ENCODE peak calls at places on chromosomes 7 and 10, in ten cellular contexts. J is breast epithelium, A is upper lobe of left lung, U is endothelial cell of umbilical vein, T is transverse colon, N is HCT116, Z is Panc1, H is SK-N-SH, W is stomach, L is sigmoid colon. M is an unnamed sample.

GRCh38 chr10:43846968-43847367 is 198.3 kb upstream of the ZNF32 start:
- DNase-seq in A (no peak), W (no peak), J (no peak), Z (no peak), T (no peak), N (no peak), U (peak; percentile 91), L (no peak), H (no peak), M (no peak)

GRCh38 chr7:2613113-2613925 is 18.5 kb upstream of the TTYH3 start:
- DNase-seq in N (no peak), Z (no peak), J (no peak), L (no peak), U (no peak), H (no peak), A (no peak), W (no peak), T (no peak), M (no peak)

GRCh38 chr7:107503667-107504066 is 33.8 kb downstream of the GPR22 start:
- DNase-seq in T (no peak), N (no peak), U (no peak), A (no peak), Z (no peak), L (no peak), J (no peak), W (no peak), H (no peak), M (no peak)

GRCh38 chr10:132603851-132604533 is 66.4 kb downstream of the INPP5A start:
- DNase-seq in J (no peak), H (no peak), U (no peak), L (no peak), N (no peak), T (no peak), Z (no peak), W (no peak), A (no peak), M (peak; percentile 51)

GRCh38 chr10:86918022-86918471 is 39.4 kb downstream of the MMRN2 start:
- DNase-seq in J (no peak), Z (no peak), T (no peak), A (no peak), L (no peak), H (no peak), U (no peak), W (no peak), N (no peak), M (no peak)

GRCh38 chr7:97104719-97105129 is 12.8 kb upstream of the SDHAF3 start:
- DNase-seq in H (peak; percentile 87), T (peak; percentile 86), N (peak; percentile 59), U (peak; percentile 79), Z (peak; percentile 51), J (peak; percentile 76), L (peak; percentile 88), W (peak; percentile 88), A (no peak), M (peak; percentile 93)

GRCh38 chr10:89540550-89540949 is 5.2 kb upstream of the SLC16A12 start:
- DNase-seq in U (no peak), L (no peak), A (no peak), Z (no peak), T (no peak), N (no peak), W (no peak), H (no peak), J (no peak), M (no peak)

GRCh38 chr7:28349637-28350036 is 62.7 kb upstream of the CREB5 start:
- DNase-seq in J (no peak), T (no peak), L (no peak), U (no peak), N (no peak), Z (peak; percentile 28), H (no peak), A (no peak), W (no peak), M (no peak)

GRCh38 chr7:46776790-46777189 is 805.1 kb downstream of the TNS3 start:
- DNase-seq in Z (no peak), N (no peak), H (no peak), W (no peak), L (no peak), A (no peak), U (peak; percentile 51), T (no peak), J (no peak), M (no peak)

GRCh38 chr10:44293842-44294241 is 91.1 kb downstream of the CXCL12 start:
- DNase-seq in N (no peak), T (peak; percentile 16), L (peak; percentile 86), H (no peak), A (no peak), J (no peak), W (no peak), Z (no peak), U (no peak), M (no peak)

GRCh38 chr10:114724295-114724694 is 66.2 kb upstream of the ABLIM1 start:
- DNase-seq in W (no peak), A (no peak), T (no peak), U (no peak), Z (no peak), H (no peak), L (no peak), J (no peak), N (no peak), M (no peak)

GRCh38 chr10:784759-785538 is 95.5 kb upstream of the DIP2C start:
- DNase-seq in N (peak; percentile 58), Z (no peak), T (peak; percentile 45), W (peak; percentile 69), J (peak; percentile 67), H (peak; percentile 87), L (peak; percentile 86), A (peak; percentile 88), U (peak; percentile 76), M (peak; percentile 74)

GRCh38 chr10:132891994-132892393 is 50.4 kb downstream of the CFAP46 start:
- DNase-seq in H (no peak), J (peak; percentile 17), U (no peak), Z (no peak), A (no peak), L (peak; percentile 78), N (no peak), W (no peak), T (no peak), M (no peak)

GRCh38 chr10:49144021-49144720 is 10.3 kb upstream of the FAM170B start:
- DNase-seq in U (no peak), H (peak; percentile 68), J (no peak), Z (no peak), A (peak; percentile 15), N (no peak), T (no peak), L (no peak), W (no peak), M (no peak)

GRCh38 chr10:119541046-119541445 is 1.5 kb downstream of the RGS10 start:
- DNase-seq in J (no peak), T (no peak), W (no peak), U (no peak), L (peak; percentile 58), H (no peak), Z (no peak), A (no peak), N (no peak), M (no peak)

GRCh38 chr7:95550546-95550945 is 45.8 kb downstream of the PDK4 start:
- DNase-seq in A (no peak), N (no peak), H (no peak), Z (no peak), U (no peak), J (no peak), T (no peak), L (no peak), W (no peak), M (no peak)

GRCh38 chr7:156969972-156970420 is 20.5 kb downstream of the NOM1 start:
- DNase-seq in H (no peak), U (peak; percentile 15), N (no peak), L (no peak), W (no peak), A (no peak), T (no peak), J (no peak), Z (no peak), M (no peak)

GRCh38 chr7:6448943-6449543 is 1.3 kb upstream of the DAGLB start:
- DNase-seq in H (no peak), N (no peak), Z (no peak), L (no peak), T (no peak), U (no peak), J (no peak), A (no peak), W (no peak), M (peak; percentile 74)

DNA sequence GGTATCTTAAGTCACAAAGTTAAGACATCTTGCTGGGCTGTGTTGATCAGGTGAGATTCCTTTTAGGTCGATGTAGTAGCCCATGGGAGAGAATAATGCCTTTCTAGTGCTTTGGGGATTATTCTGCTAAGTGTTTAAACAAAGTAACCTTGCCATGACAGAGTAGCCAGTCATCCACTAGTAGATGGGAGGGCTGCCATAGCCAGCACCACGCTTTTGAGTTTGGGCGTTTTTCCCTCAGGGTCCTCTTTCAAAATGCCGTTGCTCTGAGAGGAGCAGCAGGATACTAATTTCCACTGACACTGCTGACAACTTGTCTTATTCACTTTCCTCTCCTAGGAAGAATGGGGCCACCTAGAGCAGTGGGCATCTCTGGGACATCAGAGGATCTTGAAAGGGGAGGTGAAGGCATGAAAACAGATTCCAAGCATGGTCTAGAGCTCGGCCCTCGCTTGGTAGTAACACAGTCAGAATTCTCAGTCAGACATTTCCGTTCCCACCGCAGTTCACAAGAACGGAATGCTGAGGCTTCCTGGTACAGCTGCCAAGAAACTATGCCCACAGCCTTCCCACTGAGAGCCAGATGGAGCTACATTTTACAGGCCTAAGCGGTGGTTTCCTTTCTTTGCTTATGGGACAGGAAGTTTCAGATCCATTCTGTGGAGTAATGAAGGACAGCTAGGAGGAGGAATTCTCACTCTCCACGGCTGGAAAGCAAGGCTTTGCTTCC is 15.3 kb upstream of the RSU1 start:
- DNase-seq in H (no peak), A (no peak), Z (no peak), U (peak; percentile 98), N (no peak), T (peak; percentile 66), W (peak; percentile 62), J (peak; percentile 60), L (no peak), M (no peak)
- TF ChIP-seq POLR2AphosphoS5 in H (no peak), A (no peak), Z (no peak), U (peak; percentile 92), N (no peak), T (no peak), W (peak; percentile 14), J (no peak), L (no peak), M (no peak)

GRCh38 chr7:25851332-25852248 is 300.4 kb upstream of the NFE2L3 start:
- DNase-seq in H (peak; percentile 81), L (peak; percentile 94), T (peak; percentile 91), N (no peak), A (peak; percentile 56), W (peak; percentile 80), Z (peak; percentile 71), U (peak; percentile 79), J (peak; percentile 75), M (peak; percentile 87)
- TF ChIP-seq CTCF in H (peak; percentile 92), L (peak; percentile 94), T (peak; percentile 81), N (peak; percentile 67), A (peak; percentile 81), W (no peak), Z (peak; percentile 95), U (peak; percentile 87), J (peak; percentile 75), M (peak; percentile 81)

GRCh38 chr10:12600652-12601051 is 251.3 kb downstream of the CAMK1D start:
- DNase-seq in A (no peak), H (no peak), U (no peak), W (no peak), L (no peak), T (no peak), N (no peak), Z (no peak), J (no peak), M (no peak)
- H3K4me1 ChIP-seq in A (peaks cover 11% of the 10 kb centered on the region), H (no peaks in the 10 kb centered on the region), U (no peaks in the 10 kb centered on the region), W (peaks cover 6% of the 10 kb centered on the region), L (no peaks in the 10 kb centered on the region), T (peaks cover 12% of the 10 kb centered on the region), N (no peaks in the 10 kb centered on the region), Z (peaks cover 5% of the 10 kb centered on the region), J (no peaks in the 10 kb centered on the region), M (peaks cover 11% of the 10 kb centered on the region)

GRCh38 chr7:151368136-151368571 is 26.5 kb downstream of the NUB1 start:
- DNase-seq in U (peak; percentile 71), Z (peak; percentile 64), N (peak; percentile 48), J (peak; percentile 78), H (peak; percentile 91), W (peak; percentile 89), T (peak; percentile 87), A (peak; percentile 83), L (peak; percentile 93), M (peak; percentile 93)
- TF ChIP-seq POLR2AphosphoS5 in U (no peak), Z (no peak), N (no peak), J (no peak), H (no peak), W (peak; percentile 61), T (peak; percentile 19), A (no peak), L (peak; percentile 31), M (peak; percentile 59)